ENCODE peak calls at places on chromosomes 3 and 15, in five cellular contexts. F is HepG2, C is AG04449, U is neural progenitor cell, J is heart left ventricle. Q is an unnamed sample.

GRCh38 chr15:82553846-82554245 is 13.6 kb upstream of the RPS17 start:
- DNase-seq in F (no peak), C (no peak), U (no peak), J (no peak), Q (no peak)

GRCh38 chr15:91950631-91951384 is 97.3 kb downstream of the SLCO3A1 start:
- DNase-seq in F (no peak), C (no peak), U (no peak), J (no peak), Q (no peak)

GRCh38 chr3:39404943-39405686 is 1.4 kb upstream of the RPSA start:
- DNase-seq in F (no peak), C (no peak), U (no peak), J (no peak), Q (no peak)

GRCh38 chr15:63502137-63502801 is 2.1 kb upstream of the USP3 start:
- DNase-seq in F (peak), C (no peak), U (no peak), J (peak), Q (no peak)

GRCh38 chr3:59981377-59981776 is 931.6 kb upstream of the CFAP20DC start:
- DNase-seq in F (no peak), C (no peak), U (no peak), J (no peak), Q (no peak)

GRCh38 chr15:26766262-26766661 is 6.6 kb downstream of the GABRB3 start:
- DNase-seq in F (no peak), C (no peak), U (no peak), J (no peak), Q (no peak)

GRCh38 chr15:43941555-43941954 is 114.8 kb downstream of the WDR76 start:
- DNase-seq in F (no peak), C (no peak), U (no peak), J (no peak), Q (no peak)

GRCh38 chr3:197749315-197749600 is 425 bp upstream of the FYTTD1 start:
- DNase-seq in F (no peak), C (no peak), U (peak), J (no peak), Q (no peak)

GRCh38 chr3:152771120-152771519 is 63.8 kb upstream of the P2RY1 start:
- DNase-seq in F (no peak), C (no peak), U (no peak), J (no peak), Q (no peak)

GRCh38 chr3:52798978-52799476 is 4.4 kb downstream of the ITIH3 start:
- DNase-seq in F (peak), C (no peak), U (peak), J (no peak), Q (no peak)

GRCh38 chr15:90465930-90466567 is 63.7 kb upstream of the CRTC3 start:
- DNase-seq in F (no peak), C (no peak), U (no peak), J (no peak), Q (no peak)

GRCh38 chr3:176920806-176921205 is 276.5 kb downstream of the TBL1XR1 start:
- DNase-seq in F (peak), C (no peak), U (no peak), J (no peak), Q (no peak)

GRCh38 chr3:125262155-125262554 is 49.6 kb upstream of the SLC12A8 start:
- DNase-seq in F (no peak), C (no peak), U (no peak), J (no peak), Q (peak)

GRCh38 chr15:98671060-98672008 is 23.0 kb downstream of the IGF1R start:
- DNase-seq in F (peak), C (no peak), U (peak), J (no peak), Q (no peak)

GRCh38 chr3:98994128-98994762 is 92.8 kb upstream of the DCBLD2 start:
- DNase-seq in F (peak), C (no peak), U (peak), J (no peak), Q (peak)

GRCh38 chr3:167406876-167407492 is 26.9 kb upstream of the ZBBX start:
- DNase-seq in F (peak), C (no peak), U (peak), J (no peak), Q (no peak)

GRCh38 chr15:62941719-62942118 is 100.8 kb upstream of the TPM1 start:
- DNase-seq in F (no peak), C (no peak), U (no peak), J (no peak), Q (no peak)

GRCh38 chr3:359672-360071 is 163.1 kb downstream of the CHL1 start:
- DNase-seq in F (no peak), C (no peak), U (no peak), J (no peak), Q (no peak)

GRCh38 chr3:187456268-187456667 is 88.1 kb downstream of the RTP4 start:
- DNase-seq in F (no peak), C (no peak), U (no peak), J (peak), Q (no peak)

GRCh38 chr3:69143605-69144004 is 21.2 kb upstream of the LMOD3 start:
- DNase-seq in F (no peak), C (no peak), U (no peak), J (no peak), Q (no peak)

GRCh38 chr15:63189955-63190691 is 717 bp downstream of the RAB8B start:
- DNase-seq in F (no peak), C (no peak), U (peak), J (no peak), Q (no peak)

GRCh38 chr3:66405701-66406091 is 95.1 kb downstream of the LRIG1 start:
- DNase-seq in F (no peak), C (no peak), U (no peak), J (peak), Q (no peak)

GRCh38 chr3:124492824-124493223 is 237.4 kb upstream of the UMPS start:
- DNase-seq in F (peak), C (no peak), U (no peak), J (peak), Q (no peak)

GRCh38 chr15:63752075-63752684 is 81.6 kb downstream of the HERC1 start:
- DNase-seq in F (peak), C (peak), U (peak), J (no peak), Q (peak)

GRCh38 chr3:177618873-177619771 is 421.8 kb upstream of the TBL1XR1 start:
- DNase-seq in F (no peak), C (no peak), U (no peak), J (no peak), Q (peak)

GRCh38 chr3:20846081-20846480 is 660.1 kb upstream of the SGO1 start:
- DNase-seq in F (no peak), C (no peak), U (no peak), J (no peak), Q (no peak)

GRCh38 chr3:138950006-138950644 is 3.1 kb downstream of the FOXL2NB start:
- DNase-seq in F (no peak), C (no peak), U (peak), J (no peak), Q (no peak)

GRCh38 chr15:51864408-51865056 is 35.1 kb downstream of the TMOD3 start:
- DNase-seq in F (no peak), C (no peak), U (no peak), J (no peak), Q (no peak)

GRCh38 chr3:142866841-142867631 is 21.8 kb downstream of the PCOLCE2 start:
- DNase-seq in F (no peak), C (no peak), U (peak), J (no peak), Q (no peak)

DNA sequence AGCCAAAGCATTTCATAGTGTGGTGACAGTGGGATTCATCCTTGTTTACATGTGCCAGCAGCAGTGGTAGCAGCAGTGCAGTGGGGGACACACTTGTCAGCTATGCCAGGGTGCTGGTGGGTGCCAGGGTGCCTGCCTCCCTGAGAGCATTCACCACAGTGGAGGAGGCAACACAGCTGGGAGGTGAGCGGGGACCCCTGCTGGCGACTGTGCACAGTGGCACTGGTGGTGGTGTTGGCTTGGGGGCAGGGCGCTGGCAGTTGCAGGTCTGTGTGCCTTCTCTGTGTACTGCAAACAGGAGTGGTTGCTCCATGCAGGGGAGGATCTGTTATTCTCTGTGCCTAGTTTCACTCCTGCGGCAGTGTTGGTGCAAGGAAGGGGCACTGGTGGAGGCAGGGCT is 41.2 kb downstream of the CEP63 start:
- DNase-seq in F (peak), C (no peak), U (peak), J (no peak), Q (no peak)
- TF ChIP-seq CTCF in F (peak), C (peak), U (peak), J (no peak), Q (no peak)

GRCh38 chr15:48592929-48593328 is 52.6 kb downstream of the FBN1 start:
- DNase-seq in F (no peak), C (no peak), U (no peak), J (no peak), Q (no peak)

GRCh38 chr15:48595988-48596387 is 49.5 kb downstream of the FBN1 start:
- DNase-seq in F (no peak), C (no peak), U (no peak), J (no peak), Q (no peak)

GRCh38 chr15:48596415-48596814 is 49.1 kb downstream of the FBN1 start:
- DNase-seq in F (no peak), C (no peak), U (no peak), J (no peak), Q (no peak)

GRCh38 chr15:48601095-48601494 is 44.4 kb downstream of the FBN1 start:
- DNase-seq in F (no peak), C (no peak), U (no peak), J (no peak), Q (no peak)

GRCh38 chr15:48596841-48597240 is 48.7 kb downstream of the FBN1 start:
- DNase-seq in F (no peak), C (no peak), U (no peak), J (no peak), Q (no peak)
- TF ChIP-seq CTCF in F (no peak), C (no peak), U (no peak), J (no peak), Q (no peak)

DNA sequence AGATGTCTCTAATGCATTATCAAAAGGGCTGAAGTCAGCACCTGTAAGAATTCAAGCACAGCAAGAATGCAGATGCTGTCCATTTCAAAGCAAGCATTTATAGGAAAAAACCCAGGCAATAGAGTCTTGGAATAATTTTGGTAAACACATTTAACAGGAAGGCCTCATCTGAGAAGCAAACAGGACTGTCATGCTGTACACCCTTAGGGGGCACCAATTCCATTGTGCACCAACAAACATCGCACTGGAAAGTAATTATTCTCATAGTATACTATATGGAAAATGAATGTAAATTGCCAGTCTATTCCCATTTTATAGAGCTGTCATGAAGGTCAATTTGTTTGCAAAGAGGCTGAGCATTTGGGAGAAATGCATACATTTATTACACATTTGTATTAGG is 247.3 kb upstream of the SUCLG2 start:
- DNase-seq in F (peak), C (no peak), U (peak), J (no peak), Q (no peak)
- TF ChIP-seq CTCF in F (peak), C (no peak), U (peak), J (no peak), Q (no peak)

GRCh38 chr3:180804871-180805430 is 107.5 kb upstream of the FXR1 start:
- DNase-seq in F (peak), C (peak), U (peak), J (peak), Q (no peak)
- TF ChIP-seq CTCF in F (peak), C (peak), U (peak), J (peak), Q (peak)

GRCh38 chr3:108629974-108630373 is 40.5 kb downstream of the DZIP3 start:
- DNase-seq in F (no peak), C (no peak), U (no peak), J (no peak), Q (no peak)
- TF ChIP-seq CTCF in F (no peak), C (no peak), U (no peak), J (no peak), Q (no peak)

Q was measured in AG09319.